ENCODE peak calls at places on chromosomes 3 and 15, in nine cellular contexts. Z is endothelial cell, V is heart right ventricle, U is B cell, I is kidney epithelial cell, P is Peyer's patch, W is choroid plexus epithelial cell, C is GM20000, G is PC-3. D is an unnamed sample.
A peak's percentile ranks its signal among the peaks of the same experiment; 100 is the strongest.

GRCh38 chr3:172246107-172246870 is 202.0 kb downstream of the GHSR start:
- DNase-seq in Z (no peak), V (no peak), U (no peak), I (no peak), P (no peak), W (no peak), C (no peak), G (no peak), D (no peak)

GRCh38 chr3:50450135-50450911 is 53.1 kb downstream of the CACNA2D2 start:
- DNase-seq in Z (no peak), V (peak; percentile 56), U (peak; percentile 47), I (peak; percentile 21), P (peak; percentile 65), W (peak; percentile 33), C (no peak), G (no peak), D (no peak)

GRCh38 chr15:23869391-23869790 is 182.3 kb upstream of the NDN start:
- DNase-seq in Z (peak; percentile 63), V (peak; percentile 49), U (no peak), I (no peak), P (no peak), W (no peak), C (no peak), G (peak; percentile 7), D (no peak)

GRCh38 chr3:129087138-129087702 is 26.6 kb downstream of the GP9 start:
- DNase-seq in Z (no peak), V (peak; percentile 33), U (no peak), I (no peak), P (no peak), W (peak; percentile 50), C (no peak), G (no peak), D (no peak)

GRCh38 chr3:104631254-104631653 is 735.5 kb upstream of the ALCAM start:
- DNase-seq in Z (no peak), V (no peak), U (no peak), I (no peak), P (no peak), W (no peak), C (no peak), G (no peak), D (no peak)

GRCh38 chr3:66554178-66554577 is 53.4 kb upstream of the LRIG1 start:
- DNase-seq in Z (no peak), V (no peak), U (no peak), I (no peak), P (no peak), W (peak; percentile 43), C (no peak), G (peak; percentile 49), D (no peak)

GRCh38 chr15:99703603-99704443 is 29.4 kb downstream of the LYSMD4 start:
- DNase-seq in Z (peak; percentile 33), V (no peak), U (peak; percentile 44), I (peak; percentile 61), P (no peak), W (peak; percentile 96), C (peak; percentile 56), G (peak; percentile 77), D (peak; percentile 57)

GRCh38 chr3:4355401-4356224 is 52.4 kb downstream of the SETMAR start:
- DNase-seq in Z (no peak), V (peak; percentile 30), U (no peak), I (peak; percentile 34), P (no peak), W (no peak), C (no peak), G (no peak), D (no peak)

GRCh38 chr3:25354071-25354470 is 74.0 kb upstream of the RARB start:
- DNase-seq in Z (no peak), V (no peak), U (no peak), I (no peak), P (no peak), W (peak; percentile 68), C (no peak), G (no peak), D (no peak)

GRCh38 chr3:127805026-127805753 is 17.1 kb downstream of the MGLL start:
- DNase-seq in Z (no peak), V (no peak), U (no peak), I (no peak), P (no peak), W (peak; percentile 30), C (no peak), G (no peak), D (no peak)

GRCh38 chr15:83498801-83499200 is 51.7 kb downstream of the SH3GL3 start:
- DNase-seq in Z (peak; percentile 36), V (no peak), U (no peak), I (no peak), P (no peak), W (no peak), C (no peak), G (no peak), D (no peak)

GRCh38 chr3:58021072-58021959 is 13.1 kb downstream of the FLNB start:
- DNase-seq in Z (no peak), V (no peak), U (no peak), I (no peak), P (no peak), W (no peak), C (no peak), G (peak; percentile 66), D (no peak)

GRCh38 chr3:138914870-138915502 is 32.0 kb downstream of the FOXL2 start:
- DNase-seq in Z (no peak), V (no peak), U (no peak), I (no peak), P (no peak), W (peak; percentile 53), C (peak; percentile 46), G (peak; percentile 85), D (no peak)

GRCh38 chr3:43792904-43793303 is 102.2 kb downstream of the ABHD5 start:
- DNase-seq in Z (no peak), V (no peak), U (no peak), I (no peak), P (no peak), W (no peak), C (no peak), G (peak; percentile 8), D (no peak)

GRCh38 chr15:75203017-75203907 is 1.6 kb downstream of the C15orf39 start:
- DNase-seq in Z (no peak), V (no peak), U (no peak), I (no peak), P (no peak), W (peak; percentile 18), C (no peak), G (peak; percentile 24), D (no peak)

GRCh38 chr3:186996356-186996755 is 66.0 kb downstream of the ST6GAL1 start:
- DNase-seq in Z (no peak), V (no peak), U (no peak), I (no peak), P (peak; percentile 82), W (no peak), C (no peak), G (no peak), D (no peak)

GRCh38 chr15:63971427-63971805 is 74.9 kb downstream of the DAPK2 start:
- DNase-seq in Z (no peak), V (no peak), U (no peak), I (no peak), P (peak; percentile 52), W (no peak), C (peak; percentile 49), G (no peak), D (no peak)

GRCh38 chr3:38516669-38517068 is 20.5 kb downstream of the EXOG start:
- DNase-seq in Z (no peak), V (no peak), U (no peak), I (no peak), P (no peak), W (no peak), C (no peak), G (peak; percentile 86), D (no peak)

GRCh38 chr3:177196473-177197040 is 725 bp downstream of the TBL1XR1 start:
- DNase-seq in Z (peak; percentile 52), V (peak; percentile 25), U (peak; percentile 78), I (no peak), P (peak; percentile 68), W (peak; percentile 72), C (peak; percentile 73), G (peak; percentile 20), D (peak; percentile 72)

GRCh38 chr3:55623786-55624185 is 136.7 kb upstream of the WNT5A start:
- DNase-seq in Z (no peak), V (no peak), U (no peak), I (no peak), P (no peak), W (peak; percentile 47), C (no peak), G (no peak), D (no peak)

GRCh38 chr15:46091860-46092450 is 457.1 kb downstream of the SQOR start:
- DNase-seq in Z (no peak), V (no peak), U (no peak), I (no peak), P (no peak), W (peak; percentile 5), C (no peak), G (peak; percentile 67), D (no peak)
- TF ChIP-seq CTCF in Z (peak; percentile 59), V (peak; percentile 41), U (peak; percentile 12), I (peak; percentile 56), P (peak; percentile 43), W (peak; percentile 30), C (no peak), G (peak; percentile 81), D (peak; percentile 52)

GRCh38 chr3:94032187-94032586 is 3.8 kb upstream of the STX19 start:
- DNase-seq in Z (no peak), V (no peak), U (no peak), I (no peak), P (no peak), W (peak; percentile 6), C (no peak), G (no peak), D (no peak)

GRCh38 chr3:94036909-94037507 is 8.6 kb upstream of the STX19 start:
- DNase-seq in Z (no peak), V (no peak), U (no peak), I (no peak), P (no peak), W (peak; percentile 70), C (no peak), G (peak; percentile 84), D (no peak)
- TF ChIP-seq CTCF in Z (peak; percentile 70), V (peak; percentile 44), U (peak; percentile 50), I (peak; percentile 50), P (peak; percentile 39), W (peak; percentile 64), C (no peak), G (peak; percentile 79), D (peak; percentile 41)

DNA sequence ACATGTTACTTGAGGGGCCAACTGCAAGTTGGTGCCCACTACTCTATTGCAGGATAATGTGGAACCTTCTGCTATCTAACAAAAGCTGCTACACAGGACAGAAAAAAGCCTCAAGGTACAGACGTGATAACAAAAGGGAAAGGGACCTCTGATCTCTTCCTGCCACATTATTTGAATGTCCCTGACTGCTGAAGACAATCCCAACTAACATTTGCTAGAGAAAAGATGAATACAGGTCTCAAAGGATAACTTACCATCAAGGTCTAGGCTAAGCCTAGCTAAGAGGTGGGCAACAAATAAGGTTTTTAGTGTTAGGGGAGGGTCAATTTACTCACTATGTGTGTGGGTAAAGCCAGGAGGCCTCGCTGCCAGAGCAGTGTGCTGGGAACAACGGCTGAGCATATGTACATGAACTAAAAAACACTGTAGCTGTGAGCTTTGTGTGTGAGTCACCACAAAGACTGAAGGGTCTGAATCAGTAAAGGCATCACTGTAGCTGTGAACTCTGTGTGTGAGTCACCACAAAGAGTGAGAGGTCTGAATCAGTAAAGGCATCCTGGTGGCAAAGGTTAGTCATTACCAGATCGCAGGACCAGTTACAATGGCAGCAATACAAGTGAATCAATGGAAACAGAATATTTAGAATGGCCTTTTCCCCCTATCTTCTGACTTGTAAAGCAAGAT is 111.7 kb downstream of the LMLN start:
- DNase-seq in Z (peak; percentile 18), V (no peak), U (no peak), I (peak; percentile 97), P (no peak), W (peak; percentile 100), C (peak; percentile 18), G (peak; percentile 84), D (no peak)
- TF ChIP-seq CTCF in Z (no peak), V (no peak), U (peak; percentile 25), I (no peak), P (no peak), W (peak; percentile 33), C (no peak), G (no peak), D (no peak)

GRCh38 chr3:159322322-159322939 is 520.6 kb downstream of the MFSD1 start:
- DNase-seq in Z (peak; percentile 66), V (peak; percentile 40), U (no peak), I (no peak), P (no peak), W (peak; percentile 55), C (peak; percentile 39), G (peak; percentile 48), D (peak; percentile 47)
- TF ChIP-seq CTCF in Z (peak; percentile 93), V (peak; percentile 64), U (peak; percentile 49), I (peak; percentile 73), P (peak; percentile 18), W (peak; percentile 92), C (peak; percentile 85), G (peak; percentile 86), D (peak; percentile 94)

D was measured in GM13977.